ENCODE peak calls at places on chromosomes 5 and 9, in six cellular contexts. Z is glutamatergic neuron, X is MM.1S, V is activated T-helper 1 cell treated with Interleukin-2 at 50 U/mL for 16 hours, O is adipocyte, P is nephron progenitor cell. T is an unnamed sample.

GRCh38 chr5:154603978-154604679 is 126.1 kb upstream of the HAND1 start:
- DNase-seq in X (no peak), Z (no peak), P (peak), V (no peak), O (peak), T (no peak)

GRCh38 chr9:136178773-136179075 is 26.2 kb downstream of the LHX3 start:
- DNase-seq in V (no peak), O (no peak), Z (peak), X (no peak), P (no peak), T (no peak)

GRCh38 chr9:136077491-136077890 is 17.6 kb downstream of the NACC2 start:
- DNase-seq in Z (no peak), P (no peak), X (no peak), O (peak), V (no peak), T (no peak)

GRCh38 chr9:87834357-87834756 is 48.3 kb upstream of the SPATA31E1 start:
- DNase-seq in X (no peak), V (no peak), Z (peak), O (no peak), P (peak), T (no peak)

GRCh38 chr5:157652377-157652692 is at the start of gene SOX30:
- DNase-seq in P (no peak), Z (no peak), V (no peak), O (no peak), X (no peak), T (no peak)

GRCh38 chr5:42896523-42896922 is 84.8 kb upstream of the SELENOP start:
- DNase-seq in Z (no peak), V (no peak), O (no peak), X (no peak), P (no peak), T (no peak)

GRCh38 chr5:72347801-72348305 is 27.7 kb downstream of the PTCD2 start:
- DNase-seq in X (no peak), P (no peak), O (peak), Z (no peak), V (no peak), T (no peak)

GRCh38 chr5:80961376-80962281 is 1.5 kb downstream of the RASGRF2 start:
- DNase-seq in P (peak), V (peak), Z (no peak), X (no peak), O (no peak), T (no peak)

GRCh38 chr9:111298831-111299603 is 31.0 kb downstream of the OR2K2 start:
- DNase-seq in O (peak), Z (no peak), X (peak), P (peak), V (no peak), T (no peak)

GRCh38 chr5:122137702-122138101 is 8.4 kb downstream of the ZNF474 start:
- DNase-seq in P (no peak), O (no peak), X (peak), Z (no peak), V (no peak), T (no peak)

GRCh38 chr9:33472171-33472920 is 1.4 kb downstream of the NOL6 start:
- DNase-seq in O (no peak), V (no peak), X (no peak), Z (no peak), P (no peak), T (no peak)

GRCh38 chr5:104942735-104943134 is 1380.1 kb upstream of the NUDT12 start:
- DNase-seq in X (no peak), Z (no peak), V (no peak), P (no peak), O (no peak), T (no peak)

GRCh38 chr5:74085186-74085585 is 459.2 kb downstream of the ARHGEF28 start:
- DNase-seq in Z (no peak), X (no peak), P (no peak), V (no peak), O (no peak), T (no peak)

GRCh38 chr5:96995419-96995818 is 59.5 kb downstream of the LNPEP start:
- DNase-seq in V (no peak), X (no peak), P (no peak), Z (no peak), O (peak), T (no peak)

GRCh38 chr5:55231476-55232193 is 1.8 kb downstream of the CCNO start:
- DNase-seq in V (no peak), O (peak), P (peak), X (no peak), Z (peak), T (no peak)

GRCh38 chr9:20087481-20087880 is 298.6 kb upstream of the SLC24A2 start:
- DNase-seq in O (peak), P (no peak), X (no peak), V (no peak), Z (no peak), T (no peak)

GRCh38 chr5:95870105-95870672 is 47.7 kb upstream of the GLRX start:
- DNase-seq in X (peak), P (no peak), Z (no peak), V (no peak), O (peak), T (no peak)

GRCh38 chr9:85319946-85320345 is 421.8 kb downstream of the AGTPBP1 start:
- DNase-seq in V (no peak), X (no peak), Z (no peak), O (no peak), P (no peak), T (no peak)

GRCh38 chr5:122156724-122157325 is 27.5 kb downstream of the ZNF474 start:
- DNase-seq in V (no peak), O (peak), Z (peak), P (no peak), X (peak), T (no peak)

GRCh38 chr9:126681336-126681735 is 67.6 kb downstream of the LMX1B start:
- DNase-seq in X (no peak), O (no peak), Z (no peak), V (no peak), P (no peak), T (no peak)

GRCh38 chr5:90201923-90202322 is 207.6 kb downstream of the CETN3 start:
- DNase-seq in X (no peak), Z (no peak), O (no peak), V (no peak), P (no peak), T (no peak)

GRCh38 chr5:170892201-170892600 is 30.4 kb downstream of the RANBP17 start:
- DNase-seq in O (peak), P (no peak), V (no peak), Z (no peak), X (no peak), T (no peak)

GRCh38 chr5:33611882-33612281 is 171.1 kb downstream of the TARS1 start:
- DNase-seq in O (peak), P (no peak), Z (no peak), V (no peak), X (no peak), T (no peak)

GRCh38 chr9:23736293-23736692 is 89.7 kb downstream of the ELAVL2 start:
- DNase-seq in O (no peak), X (no peak), V (no peak), P (no peak), Z (no peak), T (no peak)

GRCh38 chr5:94785111-94785510 is 166.6 kb downstream of the SLF1 start:
- DNase-seq in O (peak), Z (no peak), V (no peak), X (peak), P (no peak), T (no peak)

GRCh38 chr5:20020235-20020634 is 32.2 kb upstream of the CDH18 start:
- DNase-seq in P (no peak), V (no peak), X (no peak), O (no peak), Z (no peak), T (no peak)